ENCODE peak calls at places on chromosomes 3 and 15, in seven cellular contexts. Q is fibroblast of lung, Z is esophagus squamous epithelium, X is left ventricle myocardium inferior, H is thyroid gland, R is lower lobe of right lung, N is spleen. A is an unnamed sample.
A peak's percentile ranks its signal among the peaks of the same experiment; 100 is the strongest.

GRCh38 chr15:91517491-91518200 is 335.9 kb upstream of the SLCO3A1 start:
- DNase-seq in Q (peak; percentile 75), Z (no peak), X (no peak), H (no peak), R (no peak), N (no peak), A (no peak)

GRCh38 chr3:5126586-5126985 is 4.5 kb downstream of the ARL8B start:
- DNase-seq in Q (peak; percentile 65), Z (no peak), X (no peak), H (no peak), R (no peak), N (no peak), A (no peak)

GRCh38 chr3:146250449-146251382 is at the start of gene PLSCR4:
- DNase-seq in Q (peak; percentile 82), Z (peak; percentile 6), X (peak; percentile 87), H (peak; percentile 89), R (peak; percentile 67), N (peak; percentile 83), A (peak; percentile 81)

GRCh38 chr15:75052972-75053747 is 29.8 kb downstream of the PPCDC start:
- DNase-seq in Q (no peak), Z (no peak), X (no peak), H (no peak), R (no peak), N (no peak), A (no peak)

GRCh38 chr15:94677202-94677790 is 445.9 kb downstream of the MCTP2 start:
- DNase-seq in Q (no peak), Z (no peak), X (no peak), H (no peak), R (no peak), N (no peak), A (no peak)

GRCh38 chr3:40875581-40875980 is 323.7 kb upstream of the CTNNB1 start:
- DNase-seq in Q (no peak), Z (no peak), X (no peak), H (no peak), R (no peak), N (no peak), A (peak; percentile 72)

GRCh38 chr3:36907911-36908646 is 36.8 kb downstream of the TRANK1 start:
- DNase-seq in Q (peak; percentile 84), Z (no peak), X (peak; percentile 41), H (peak; percentile 63), R (peak; percentile 67), N (peak; percentile 88), A (peak; percentile 43)

GRCh38 chr15:90603893-90604292 is 74.2 kb downstream of the CRTC3 start:
- DNase-seq in Q (peak; percentile 37), Z (no peak), X (peak; percentile 51), H (peak; percentile 35), R (peak; percentile 69), N (peak; percentile 81), A (peak; percentile 53)

GRCh38 chr3:129207347-129207947 is 23.8 kb upstream of the CNBP start:
- DNase-seq in Q (peak; percentile 49), Z (no peak), X (no peak), H (no peak), R (no peak), N (no peak), A (no peak)

GRCh38 chr3:61136191-61136590 is 115.1 kb downstream of the FHIT start:
- DNase-seq in Q (no peak), Z (no peak), X (no peak), H (no peak), R (no peak), N (no peak), A (no peak)

GRCh38 chr15:57510647-57511046 is 81.1 kb upstream of the MYZAP start:
- DNase-seq in Q (peak; percentile 91), Z (no peak), X (peak; percentile 68), H (peak; percentile 57), R (no peak), N (no peak), A (no peak)

GRCh38 chr3:197539651-197540051 is 16.1 kb downstream of the BDH1 start:
- DNase-seq in Q (no peak), Z (no peak), X (no peak), H (peak; percentile 73), R (no peak), N (no peak), A (peak; percentile 41)

GRCh38 chr3:40847571-40847992 is 322.8 kb downstream of the ZNF621 start:
- DNase-seq in Q (no peak), Z (no peak), X (no peak), H (no peak), R (no peak), N (no peak), A (peak; percentile 91)

GRCh38 chr3:143865302-143865701 is 17.0 kb upstream of the SLC9A9 start:
- DNase-seq in Q (peak; percentile 65), Z (no peak), X (no peak), H (no peak), R (no peak), N (no peak), A (no peak)

GRCh38 chr15:80480909-80481308 is 76.7 kb downstream of the ARNT2 start:
- DNase-seq in Q (peak; percentile 62), Z (no peak), X (peak; percentile 48), H (peak; percentile 8), R (no peak), N (no peak), A (peak; percentile 58)

GRCh38 chr3:133488785-133489367 is 84.6 kb upstream of the CDV3 start:
- DNase-seq in Q (peak; percentile 52), Z (no peak), X (no peak), H (peak; percentile 46), R (no peak), N (no peak), A (peak; percentile 65)

GRCh38 chr3:155130001-155130400 is 49.9 kb downstream of the MME start:
- DNase-seq in Q (no peak), Z (no peak), X (no peak), H (no peak), R (no peak), N (no peak), A (no peak)

GRCh38 chr15:83110361-83110760 is 2.9 kb downstream of the TM6SF1 start:
- DNase-seq in Q (no peak), Z (no peak), X (no peak), H (peak; percentile 65), R (no peak), N (no peak), A (no peak)

GRCh38 chr3:117019082-117019713 is 309.6 kb downstream of the TUSC7 start:
- DNase-seq in Q (peak; percentile 80), Z (no peak), X (peak; percentile 24), H (peak; percentile 66), R (no peak), N (no peak), A (peak; percentile 88)

GRCh38 chr3:160869825-160870224 is 113.8 kb downstream of the PPM1L start:
- DNase-seq in Q (no peak), Z (no peak), X (peak; percentile 19), H (peak; percentile 24), R (no peak), N (no peak), A (no peak)

GRCh38 chr3:181326637-181327223 is 337.2 kb upstream of the DNAJC19 start:
- DNase-seq in Q (peak; percentile 27), Z (no peak), X (no peak), H (no peak), R (no peak), N (no peak), A (peak; percentile 48)

GRCh38 chr3:24628523-24629258 is 134.0 kb upstream of the THRB start:
- DNase-seq in Q (peak; percentile 19), Z (no peak), X (no peak), H (no peak), R (no peak), N (no peak), A (no peak)

GRCh38 chr3:79767953-79768282 is at the start of gene ROBO1:
- DNase-seq in Q (peak; percentile 33), Z (no peak), X (no peak), H (no peak), R (no peak), N (no peak), A (no peak)
- H3K27me3 ChIP-seq in Q (no peaks in the 10 kb centered on the region), Z (no peaks in the 10 kb centered on the region), X (peaks cover 66% of the 10 kb centered on the region), H (no peaks in the 10 kb centered on the region), R (peaks cover 23% of the 10 kb centered on the region), N (peaks cover 27% of the 10 kb centered on the region), A (peaks cover 55% of the 10 kb centered on the region)

DNA sequence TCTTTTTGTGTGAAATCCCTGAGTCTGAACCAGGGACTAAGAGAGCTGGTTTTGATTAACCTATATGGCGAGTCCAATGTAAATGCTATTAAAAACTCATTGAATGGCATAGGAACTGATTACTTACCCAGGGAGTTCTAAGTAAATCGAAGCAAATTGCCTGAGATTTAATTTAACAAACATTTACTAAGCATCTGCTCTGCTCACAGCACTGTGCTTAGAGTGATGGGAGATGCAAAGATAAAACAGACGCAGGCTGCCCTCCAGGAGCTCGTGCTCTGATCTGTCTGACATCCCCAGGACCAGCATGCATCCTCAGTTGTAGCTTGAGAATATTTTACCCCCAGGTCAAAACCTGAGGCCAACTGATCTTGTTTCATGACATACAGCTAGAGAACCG is 247.9 kb downstream of the NR2F2 start:
- DNase-seq in Q (no peak), Z (no peak), X (no peak), H (no peak), R (no peak), N (no peak), A (no peak)
- H3K27me3 ChIP-seq in Q (no peaks in the 10 kb centered on the region), Z (no peaks in the 10 kb centered on the region), X (peaks cover 14% of the 10 kb centered on the region), H (no peaks in the 10 kb centered on the region), R (no peaks in the 10 kb centered on the region), N (no peaks in the 10 kb centered on the region), A (no peaks in the 10 kb centered on the region)

DNA sequence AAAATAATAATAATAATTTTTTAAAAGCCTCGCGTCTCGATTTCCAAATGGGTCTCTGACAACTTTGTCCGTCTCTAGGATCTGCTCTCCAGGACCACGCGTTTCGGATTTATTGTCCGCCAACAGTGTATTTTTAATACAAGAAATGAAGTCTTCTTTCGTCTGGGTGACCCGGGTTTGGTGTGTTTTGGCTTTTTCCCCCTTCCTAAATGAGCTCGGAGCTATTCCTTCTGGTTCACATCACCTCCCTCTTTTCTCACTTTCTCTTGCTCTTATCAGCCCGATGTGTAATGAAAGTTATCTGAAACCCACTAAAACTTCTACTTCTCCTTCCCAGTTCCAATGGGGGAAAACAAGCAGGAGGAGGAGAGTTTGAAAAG is 516.7 kb downstream of the MECOM start:
- DNase-seq in Q (peak; percentile 50), Z (no peak), X (no peak), H (no peak), R (no peak), N (no peak), A (no peak)
- H3K27me3 ChIP-seq in Q (no peaks in the 10 kb centered on the region), Z (no peaks in the 10 kb centered on the region), X (peaks cover 81% of the 10 kb centered on the region), H (peaks cover 9% of the 10 kb centered on the region), R (peaks cover 26% of the 10 kb centered on the region), N (peaks cover 84% of the 10 kb centered on the region), A (peaks cover 74% of the 10 kb centered on the region)

GRCh38 chr3:157667493-157667892 is 164.3 kb upstream of the VEPH1 start:
- DNase-seq in Q (no peak), Z (no peak), X (no peak), H (no peak), R (no peak), N (no peak), A (no peak)

GRCh38 chr3:157669403-157669802 is 166.2 kb upstream of the VEPH1 start:
- DNase-seq in Q (no peak), Z (no peak), X (no peak), H (no peak), R (no peak), N (no peak), A (no peak)
- H3K27me3 ChIP-seq in Q (no peaks in the 10 kb centered on the region), Z (no peaks in the 10 kb centered on the region), X (no peaks in the 10 kb centered on the region), H (no peaks in the 10 kb centered on the region), R (no peaks in the 10 kb centered on the region), N (no peaks in the 10 kb centered on the region), A (no peaks in the 10 kb centered on the region)